ENCODE peak calls at places on chromosomes 13 and 19, in seven cellular contexts. I is NCI-H524; O is uterus; C is esophagus squamous epithelium; X is GM13976; D is epithelial cell of esophagus; L is stimulated activated CD4-positive, alpha-beta T cell treated with anti-CD3 and anti-CD28 coated beads, Interleukin-4, amount 100 ng/mL, for 4 hours. W is an unnamed sample.

GRCh38 chr13:112940236-112940635 is 28.8 kb upstream of the MCF2L start:
- DNase-seq in C (no peak), X (no peak), I (peak), L (no peak), D (no peak), O (no peak), W (no peak)

GRCh38 chr13:44906758-44907157 is 82.5 kb downstream of the NUFIP1 start:
- DNase-seq in I (no peak), O (peak), D (no peak), X (no peak), L (no peak), C (no peak), W (no peak)

GRCh38 chr13:101473458-101473857 is 21.0 kb downstream of the ITGBL1 start:
- DNase-seq in D (peak), L (no peak), I (no peak), C (no peak), O (no peak), X (no peak), W (no peak)

GRCh38 chr19:11480927-11481776 is at the start of gene ELAVL3:
- DNase-seq in O (no peak), D (no peak), L (no peak), C (no peak), X (peak), I (peak), W (no peak)

GRCh38 chr13:61608138-61608537 is 192.5 kb upstream of the PCDH20 start:
- DNase-seq in D (no peak), L (no peak), X (no peak), O (no peak), C (no peak), I (no peak), W (no peak)

GRCh38 chr13:79668353-79668752 is 187.4 kb downstream of the NDFIP2 start:
- DNase-seq in L (no peak), C (no peak), I (no peak), D (no peak), O (no peak), X (no peak), W (no peak)

GRCh38 chr19:35935911-35936737 is at the start of gene LRFN3:
- DNase-seq in I (peak), L (peak), C (no peak), O (peak), D (peak), X (peak), W (peak)

GRCh38 chr13:75321084-75321483 is 160.9 kb downstream of the TBC1D4 start:
- DNase-seq in L (no peak), O (no peak), D (no peak), C (no peak), I (no peak), X (no peak), W (no peak)

GRCh38 chr13:33169273-33169980 is 116.1 kb downstream of the STARD13 start:
- DNase-seq in X (no peak), O (no peak), C (no peak), D (peak), L (no peak), I (no peak), W (no peak)

GRCh38 chr13:48954086-48954485 is 21.6 kb upstream of the FNDC3A start:
- DNase-seq in D (peak), C (no peak), X (no peak), O (no peak), I (no peak), L (no peak), W (no peak)

GRCh38 chr13:45132384-45133064 is 12.2 kb downstream of the GTF2F2 start:
- DNase-seq in O (no peak), X (peak), C (no peak), L (no peak), I (no peak), D (peak), W (peak)

GRCh38 chr19:5800361-5801270 is 4.3 kb upstream of the NRTN start:
- DNase-seq in O (no peak), I (no peak), D (no peak), X (no peak), C (no peak), L (no peak), W (no peak)

GRCh38 chr19:28468701-28469459 is 744.1 kb downstream of the UQCRFS1 start:
- DNase-seq in X (no peak), I (no peak), C (no peak), O (no peak), L (peak), D (peak), W (no peak)

GRCh38 chr13:110254151-110254679 is 52.7 kb downstream of the COL4A1 start:
- DNase-seq in I (no peak), D (no peak), X (no peak), L (no peak), O (no peak), C (no peak), W (no peak)

GRCh38 chr19:3670258-3670795 is 29.9 kb downstream of the PIP5K1C start:
- DNase-seq in I (peak), L (no peak), X (no peak), C (no peak), O (peak), D (no peak), W (no peak)

GRCh38 chr19:50669319-50670101 is 20.3 kb downstream of the C19orf81 start:
- DNase-seq in C (no peak), O (no peak), L (no peak), D (no peak), X (peak), I (peak), W (peak)

GRCh38 chr13:110869805-110870706 is 44.8 kb downstream of the ANKRD10 start:
- DNase-seq in X (no peak), I (peak), C (peak), D (peak), L (no peak), O (peak), W (no peak)

GRCh38 chr19:4687396-4687795 is 17.3 kb upstream of the MYDGF start:
- DNase-seq in I (no peak), L (no peak), X (no peak), O (no peak), D (no peak), C (no peak), W (no peak)

GRCh38 chr13:71886880-71887279 is 19.9 kb upstream of the DACH1 start:
- DNase-seq in X (no peak), I (no peak), C (no peak), O (no peak), L (no peak), D (no peak), W (no peak)

GRCh38 chr19:37654525-37654832 is 786 bp downstream of the ZFP30 start:
- DNase-seq in D (peak), X (no peak), O (no peak), I (peak), L (no peak), C (no peak), W (peak)

GRCh38 chr13:100836696-100837095 is 162.1 kb upstream of the TMTC4 start:
- DNase-seq in L (no peak), D (no peak), I (no peak), C (no peak), O (no peak), X (no peak), W (no peak)

GRCh38 chr13:99984463-99985242 is 3.1 kb downstream of the ZIC2 start:
- DNase-seq in I (peak), X (no peak), O (no peak), L (no peak), C (no peak), D (no peak), W (no peak)

GRCh38 chr13:87671824-87672603 is 843 bp downstream of the SLITRK5 start:
- DNase-seq in O (no peak), C (no peak), X (peak), L (no peak), D (no peak), I (peak), W (peak)

GRCh38 chr13:113962386-113962785 is 11.5 kb downstream of the C13orf46 start:
- DNase-seq in O (no peak), L (no peak), X (no peak), I (no peak), C (no peak), D (no peak), W (no peak)

GRCh38 chr19:38062959-38063786 is 156.2 kb downstream of the SIPA1L3 start:
- DNase-seq in L (no peak), D (no peak), X (peak), C (no peak), O (peak), I (peak), W (no peak)

GRCh38 chr19:6100284-6100915 is 9.9 kb downstream of the RFX2 start:
- DNase-seq in X (peak), D (no peak), O (no peak), C (no peak), L (no peak), I (peak), W (no peak)

GRCh38 chr19:3958836-3959765 is 11.8 kb downstream of the DAPK3 start:
- DNase-seq in X (no peak), D (no peak), O (no peak), C (no peak), I (no peak), L (no peak), W (no peak)

GRCh38 chr13:108226184-108226583 is 8.0 kb downstream of the ABHD13 start:
- DNase-seq in X (no peak), L (no peak), D (no peak), O (no peak), C (no peak), I (peak), W (no peak)

GRCh38 chr19:16371540-16371986 is 46.9 kb downstream of the KLF2 start:
- DNase-seq in C (peak), D (no peak), I (no peak), O (no peak), X (peak), L (peak), W (peak)

GRCh38 chr19:18157465-18158063 is 4.6 kb downstream of the PIK3R2 start:
- DNase-seq in L (no peak), I (peak), C (no peak), X (no peak), O (no peak), D (peak), W (no peak)

GRCh38 chr19:17441241-17442135 is 7.0 kb downstream of the TMEM221 start:
- DNase-seq in D (peak), X (peak), L (peak), O (no peak), I (peak), C (no peak), W (peak)

GRCh38 chr13:27607125-27607524 is 13.2 kb downstream of the LNX2 start:
- DNase-seq in C (no peak), D (peak), X (no peak), O (no peak), L (no peak), I (no peak), W (no peak)

GRCh38 chr13:33057019-33057785 is 41.0 kb downstream of the KL start:
- DNase-seq in C (no peak), D (peak), X (peak), L (no peak), O (no peak), I (peak), W (peak)

GRCh38 chr13:75643693-75644092 is 7.6 kb downstream of the LMO7 start:
- DNase-seq in L (no peak), I (no peak), O (no peak), D (no peak), X (no peak), C (no peak), W (no peak)

GRCh38 chr19:6875218-6875617 is 12.2 kb upstream of the ADGRE1 start:
- DNase-seq in C (no peak), D (no peak), I (no peak), O (no peak), X (no peak), L (no peak), W (no peak)

GRCh38 chr13:89432997-89433396 is 1761.8 kb downstream of the SLITRK5 start:
- DNase-seq in O (no peak), D (no peak), C (no peak), L (no peak), I (no peak), X (no peak), W (no peak)

GRCh38 chr19:42246143-42246868 is 3.9 kb upstream of the GSK3A start:
- DNase-seq in I (peak), D (peak), O (peak), L (no peak), X (no peak), C (no peak), W (no peak)

GRCh38 chr19:12773571-12773970 is 1.8 kb downstream of the HOOK2 start:
- DNase-seq in X (no peak), I (peak), D (peak), O (no peak), C (no peak), L (no peak), W (no peak)